ENCODE peak calls at places on chromosomes 13 and 19, in seven cellular contexts. O is fibroblast of villous mesenchyme; U is T-helper 1 cell; Z is stimulated activated CD4-positive, alpha-beta T cell treated with anti-CD3 and anti-CD28 coated beads, Interleukin-1b, Interleukin-23, amount 100 ng/mL, for 48 hours; I is posterior cingulate gyrus; E is pancreas; W is GOT3. Q is an unnamed sample.

GRCh38 chr19:55157064-55157908 is at the start of gene TNNI3:
- DNase-seq in I (no peak), E (no peak), Z (no peak), W (no peak), U (no peak), O (no peak), Q (no peak)

GRCh38 chr13:30744056-30744684 is 8.8 kb downstream of the ALOX5AP start:
- DNase-seq in E (no peak), Z (peak), I (no peak), O (peak), W (no peak), U (peak), Q (peak)

GRCh38 chr13:33717775-33718174 is 100.2 kb upstream of the RFC3 start:
- DNase-seq in E (no peak), U (no peak), I (no peak), W (no peak), Z (no peak), O (no peak), Q (no peak)

GRCh38 chr13:50015263-50015662 is at the start of gene KCNRG:
- DNase-seq in Z (no peak), U (no peak), O (peak), E (no peak), W (no peak), I (no peak), Q (no peak)

GRCh38 chr13:39417643-39418042 is 185.3 kb downstream of the LHFPL6 start:
- DNase-seq in U (no peak), I (peak), W (no peak), O (peak), E (no peak), Z (no peak), Q (peak)

GRCh38 chr13:30331331-30331771 is 24.0 kb upstream of the KATNAL1 start:
- DNase-seq in E (no peak), U (no peak), Z (no peak), W (no peak), I (no peak), O (peak), Q (no peak)

GRCh38 chr19:38701455-38702063 is 42.7 kb downstream of the CAPN12 start:
- DNase-seq in W (no peak), Z (no peak), I (peak), E (no peak), O (peak), U (no peak), Q (peak)

GRCh38 chr13:93080587-93080986 is 146.0 kb upstream of the GPC6 start:
- DNase-seq in Z (no peak), U (no peak), I (no peak), E (no peak), O (no peak), W (no peak), Q (peak)

GRCh38 chr19:29378126-29378525 is 147.7 kb upstream of the VSTM2B start:
- DNase-seq in O (no peak), W (no peak), E (no peak), Z (no peak), I (peak), U (no peak), Q (no peak)

GRCh38 chr19:15935167-15935702 is 906 bp upstream of the CYP4F11 start:
- DNase-seq in W (no peak), E (peak), U (no peak), I (peak), O (no peak), Z (no peak), Q (no peak)

GRCh38 chr19:27719034-27719433 is 1493.9 kb downstream of the UQCRFS1 start:
- DNase-seq in W (no peak), Z (no peak), O (no peak), I (no peak), U (no peak), E (no peak), Q (no peak)

GRCh38 chr13:101757446-101758039 is 305.1 kb downstream of the ITGBL1 start:
- DNase-seq in W (no peak), U (peak), Z (no peak), E (no peak), O (peak), I (no peak), Q (peak)

GRCh38 chr13:49690133-49690989 is 925 bp downstream of the EBPL start:
- DNase-seq in O (peak), I (no peak), U (no peak), Z (no peak), W (no peak), E (peak), Q (peak)

GRCh38 chr13:76570485-76570884 is 315.7 kb downstream of the KCTD12 start:
- DNase-seq in I (no peak), U (no peak), W (no peak), Z (no peak), O (no peak), E (no peak), Q (no peak)

GRCh38 chr13:78604782-78605611 is 1.6 kb upstream of the POU4F1 start:
- DNase-seq in U (no peak), I (no peak), W (no peak), O (no peak), Z (no peak), E (no peak), Q (no peak)

GRCh38 chr13:73230714-73231113 is 171.9 kb downstream of the KLF5 start:
- DNase-seq in O (no peak), Z (no peak), I (no peak), E (no peak), U (no peak), W (no peak), Q (peak)

GRCh38 chr19:1172353-1173159 is 1.5 kb downstream of the SBNO2 start:
- DNase-seq in E (peak), W (no peak), Z (no peak), O (peak), I (peak), U (no peak), Q (peak)

GRCh38 chr13:48159436-48160225 is 64.7 kb upstream of the MED4 start:
- DNase-seq in U (no peak), I (no peak), W (no peak), E (no peak), Z (no peak), O (peak), Q (no peak)

GRCh38 chr19:43229315-43229714 is 23.9 kb upstream of the PSG4 start:
- DNase-seq in Z (no peak), E (no peak), U (no peak), O (peak), I (no peak), W (no peak), Q (no peak)

GRCh38 chr19:7421941-7422744 is 66.7 kb downstream of the PEX11G start:
- DNase-seq in O (no peak), I (no peak), Z (no peak), E (no peak), U (no peak), W (no peak), Q (no peak)

GRCh38 chr19:17296278-17296677 is 6.9 kb downstream of the ABHD8 start:
- DNase-seq in E (no peak), O (peak), I (no peak), U (no peak), W (no peak), Z (no peak), Q (peak)

GRCh38 chr13:113975416-113975815 is 1.5 kb upstream of the C13orf46 start:
- DNase-seq in Z (no peak), W (no peak), I (peak), E (peak), U (no peak), O (no peak), Q (no peak)

GRCh38 chr19:15154002-15154612 is 46.7 kb downstream of the NOTCH3 start:
- DNase-seq in I (no peak), E (no peak), Z (peak), O (peak), U (peak), W (no peak), Q (peak)

GRCh38 chr19:1251233-1251502 is 2.8 kb downstream of the MIDN start:
- DNase-seq in Z (peak), O (peak), U (no peak), E (no peak), W (no peak), I (no peak), Q (peak)

GRCh38 chr13:72290962-72291681 is 424.1 kb upstream of the DACH1 start:
- DNase-seq in W (no peak), O (no peak), U (no peak), E (no peak), I (no peak), Z (no peak), Q (peak)

GRCh38 chr19:6071103-6071485 is 39.2 kb downstream of the RFX2 start:
- DNase-seq in O (peak), E (no peak), W (no peak), Z (no peak), I (no peak), U (no peak), Q (peak)

GRCh38 chr13:83024955-83025594 is 857.2 kb downstream of the SLITRK1 start:
- DNase-seq in O (peak), U (no peak), I (no peak), Z (no peak), W (no peak), E (no peak), Q (peak)

GRCh38 chr13:113224486-113224885 is 15.1 kb downstream of the CUL4A start:
- DNase-seq in I (no peak), W (no peak), Z (no peak), O (no peak), U (no peak), E (no peak), Q (no peak)

GRCh38 chr19:38769635-38770211 is 3.6 kb downstream of the LGALS7 start:
- DNase-seq in U (peak), E (peak), I (peak), Z (peak), W (no peak), O (peak), Q (peak)

GRCh38 chr13:71378992-71379905 is 487.8 kb downstream of the DACH1 start:
- DNase-seq in I (no peak), O (peak), W (no peak), U (no peak), E (no peak), Z (no peak), Q (peak)

GRCh38 chr19:5823579-5824281 is 15.8 kb downstream of the FUT6 start:
- DNase-seq in Z (no peak), O (no peak), I (no peak), E (no peak), U (no peak), W (no peak), Q (no peak)

GRCh38 chr19:42048992-42049391 is 21.0 kb downstream of the GRIK5 start:
- DNase-seq in E (no peak), O (peak), Z (peak), W (no peak), U (no peak), I (no peak), Q (no peak)

GRCh38 chr19:40523322-40524047 is 53.2 kb upstream of the SHKBP1 start:
- DNase-seq in W (no peak), U (peak), O (peak), Z (peak), E (peak), I (peak), Q (peak)

GRCh38 chr19:45446295-45446694 is 21.5 kb upstream of the FOSB start:
- DNase-seq in I (no peak), Z (no peak), E (no peak), U (no peak), W (no peak), O (peak), Q (peak)

GRCh38 chr19:2887391-2887914 is 13.3 kb upstream of the ZNF57 start:
- DNase-seq in Z (no peak), O (peak), E (no peak), I (peak), W (peak), U (peak), Q (peak)

GRCh38 chr19:46350758-46351159 is 3.9 kb downstream of the PPP5C start:
- DNase-seq in W (no peak), O (no peak), I (peak), E (peak), U (peak), Z (no peak), Q (no peak)

GRCh38 chr13:26380930-26381329 is 127.0 kb downstream of the CDK8 start:
- DNase-seq in W (no peak), O (no peak), Z (no peak), U (no peak), I (no peak), E (no peak), Q (no peak)

GRCh38 chr13:51733656-51734334 is 70.2 kb downstream of the DHRS12 start:
- DNase-seq in E (no peak), I (no peak), W (no peak), O (peak), U (no peak), Z (no peak), Q (no peak)

GRCh38 chr19:49803529-49803856 is 9.6 kb downstream of the FUZ start:
- DNase-seq in O (no peak), E (no peak), W (no peak), Z (no peak), I (no peak), U (no peak), Q (no peak)

GRCh38 chr13:74839656-74840055 is 642.3 kb downstream of the TBC1D4 start:
- DNase-seq in Z (no peak), W (no peak), E (no peak), I (no peak), U (no peak), O (no peak), Q (peak)